ENCODE peak calls at places on chromosome 3, in four cellular contexts. B is upper lobe of right lung; A is CD4-positive, alpha-beta memory T cell; M is HepG2. L is an unnamed sample.

GRCh38 chr3:149657458-149657795 is 398 bp downstream of the WWTR1 start:
- DNase-seq in A (peak; percentile 7), M (no peak), B (peak; percentile 83), L (no peak)

GRCh38 chr3:128082545-128082944 is 30.3 kb downstream of the SEC61A1 start:
- DNase-seq in M (no peak), A (no peak), B (peak; percentile 29), L (no peak)

GRCh38 chr3:101303089-101303731 is 17.2 kb downstream of the IMPG2 start:
- DNase-seq in B (no peak), A (no peak), M (no peak), L (no peak)

GRCh38 chr3:31620656-31621055 is 87.9 kb downstream of the STT3B start:
- DNase-seq in B (no peak), A (no peak), M (no peak), L (no peak)

GRCh38 chr3:143330316-143330868 is 210.8 kb downstream of the CHST2 start:
- DNase-seq in M (no peak), B (no peak), A (no peak), L (no peak)

GRCh38 chr3:55488398-55489055 is 1.4 kb upstream of the WNT5A start:
- DNase-seq in M (no peak), A (no peak), B (peak; percentile 79), L (no peak)

GRCh38 chr3:100002599-100003350 is 111.5 kb downstream of the FILIP1L start:
- DNase-seq in A (no peak), B (no peak), M (peak; percentile 91), L (no peak)

GRCh38 chr3:53114412-53115074 is 15.7 kb downstream of the RFT1 start:
- DNase-seq in M (no peak), B (no peak), A (no peak), L (no peak)

GRCh38 chr3:134357914-134358811 is 16.1 kb downstream of the AMOTL2 start:
- DNase-seq in M (peak; percentile 87), A (no peak), B (peak; percentile 63), L (no peak)

GRCh38 chr3:4982773-4983738 is 3.8 kb downstream of the BHLHE40 start:
- DNase-seq in M (no peak), B (no peak), A (no peak), L (no peak)

GRCh38 chr3:4984511-4984864 is 5.3 kb downstream of the BHLHE40 start:
- DNase-seq in B (no peak), M (no peak), A (no peak), L (no peak)

GRCh38 chr3:4981688-4982494 is 2.7 kb downstream of the BHLHE40 start:
- DNase-seq in B (no peak), A (no peak), M (peak; percentile 70), L (no peak)

GRCh38 chr3:4985330-4986174 is 6.3 kb downstream of the BHLHE40 start:
- DNase-seq in B (no peak), M (peak; percentile 83), A (no peak), L (no peak)

GRCh38 chr3:4983739-4984510 is 4.7 kb downstream of the BHLHE40 start:
- DNase-seq in B (no peak), M (no peak), A (peak; percentile 77), L (no peak)
- H3K27me3 ChIP-seq in B (no peaks in the 10 kb centered on the region), M (no peaks in the 10 kb centered on the region), A (no peaks in the 10 kb centered on the region), L (no peaks in the 10 kb centered on the region)

DNA sequence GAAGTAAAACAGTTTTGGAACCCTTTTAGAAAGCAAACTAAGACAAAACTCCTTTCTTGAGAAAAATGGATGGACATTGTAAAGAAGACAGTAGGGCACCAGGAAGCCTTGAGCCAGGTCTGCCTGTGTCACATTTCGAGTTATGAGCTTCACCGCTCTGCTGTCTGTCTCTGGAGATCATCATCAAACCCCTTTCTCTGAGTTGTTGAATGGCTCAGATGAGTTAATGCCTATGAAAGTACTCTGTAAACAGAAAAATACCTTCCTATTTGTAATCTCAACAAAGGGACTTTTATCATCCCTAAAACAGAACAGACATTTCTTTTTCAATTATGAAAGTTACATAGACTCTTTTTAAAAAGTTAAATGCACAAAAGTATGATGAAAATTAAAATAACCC is 145.8 kb downstream of the LPP start:
- DNase-seq in A (no peak), M (no peak), B (no peak), L (no peak)
- H3K4me1 ChIP-seq in A (peaks cover 21% of the 10 kb centered on the region), M (peaks cover 90% of the 10 kb centered on the region), B (peaks cover 35% of the 10 kb centered on the region), L (peaks cover 74% of the 10 kb centered on the region)

GRCh38 chr3:147383617-147384016 is 22.7 kb downstream of the ZIC4 start:
- DNase-seq in M (no peak), B (no peak), A (no peak), L (no peak)
- H3K27me3 ChIP-seq in M (peaks cover 32% of the 10 kb centered on the region), B (peaks cover 100% of the 10 kb centered on the region), A (peaks cover 15% of the 10 kb centered on the region), L (no peaks in the 10 kb centered on the region)

GRCh38 chr3:88114878-88115549 is 34.7 kb upstream of the C3orf38 start:
- DNase-seq in B (no peak), A (no peak), M (no peak), L (no peak)

GRCh38 chr3:88112329-88112728 is 37.4 kb upstream of the C3orf38 start:
- DNase-seq in A (no peak), M (no peak), B (no peak), L (no peak)

GRCh38 chr3:88123526-88123925 is 26.2 kb upstream of the C3orf38 start:
- DNase-seq in B (no peak), A (no peak), M (no peak), L (no peak)

GRCh38 chr3:88113311-88114162 is 36.2 kb upstream of the C3orf38 start:
- DNase-seq in B (no peak), A (peak; percentile 65), M (peak; percentile 60), L (no peak)

GRCh38 chr3:88117683-88118082 is 32.1 kb upstream of the C3orf38 start:
- DNase-seq in A (no peak), M (no peak), B (no peak), L (no peak)
- H3K4me1 ChIP-seq in A (no peaks in the 10 kb centered on the region), M (no peaks in the 10 kb centered on the region), B (no peaks in the 10 kb centered on the region), L (peaks cover 11% of the 10 kb centered on the region)

DNA sequence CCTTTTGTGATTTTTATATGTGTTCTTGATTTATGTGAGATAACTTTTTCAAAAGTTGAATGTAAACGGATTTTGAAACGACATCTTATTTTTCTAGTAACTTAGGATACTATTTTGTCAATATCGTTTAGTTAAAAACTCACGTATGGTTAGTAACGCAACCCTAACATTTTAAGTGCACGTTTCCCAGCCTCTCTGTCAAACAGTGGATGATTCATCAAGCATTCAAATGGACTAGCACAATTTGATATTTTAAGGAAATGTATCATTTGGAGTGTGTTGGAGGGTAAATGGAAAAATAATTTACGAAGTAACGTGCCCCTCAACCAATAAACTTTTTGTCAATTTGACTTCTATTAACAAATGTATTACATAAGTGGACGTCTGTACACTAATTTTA is 23.3 kb downstream of the RTP3 start:
- DNase-seq in B (no peak), M (no peak), A (no peak), L (peak; percentile 0)
- H3K27me3 ChIP-seq in B (no peaks in the 10 kb centered on the region), M (no peaks in the 10 kb centered on the region), A (no peaks in the 10 kb centered on the region), L (no peaks in the 10 kb centered on the region)

L was measured in esophagus muscularis mucosa.